ENCODE peak calls at places on chromosomes 7 and 10, in ten cellular contexts. K is uterus, H is psoas muscle, S is transverse colon, L is lower lobe of right lung, Y is A549, R is endodermal cell, B is fibroblast of the aortic adventitia, N is AG04450, F is left ventricle myocardium inferior. T is an unnamed sample.

GRCh38 chr10:482036-482435 is 207.4 kb downstream of the DIP2C start:
- DNase-seq in K (no peak), R (peak), Y (no peak), S (no peak), F (no peak), B (no peak), H (no peak), L (no peak), N (no peak), T (no peak)

GRCh38 chr7:27096756-27097514 is 1.1 kb upstream of the HOXA1 start:
- DNase-seq in F (no peak), K (peak), H (peak), B (peak), S (peak), N (no peak), Y (no peak), R (peak), L (peak), T (peak)

GRCh38 chr10:89022734-89023133 is 32.1 kb downstream of the FAS start:
- DNase-seq in K (no peak), F (no peak), B (no peak), R (no peak), L (no peak), Y (no peak), H (no peak), N (no peak), S (no peak), T (no peak)

GRCh38 chr7:85719981-85720963 is 533.4 kb upstream of the SEMA3D start:
- DNase-seq in F (no peak), H (no peak), K (no peak), L (no peak), Y (no peak), R (no peak), S (no peak), B (peak), N (no peak), T (peak)

GRCh38 chr10:5534880-5535856 is 10.4 kb downstream of the CALML3 start:
- DNase-seq in Y (no peak), S (no peak), R (peak), L (no peak), F (no peak), K (peak), H (no peak), N (peak), B (peak), T (peak)

GRCh38 chr7:40733578-40733977 is 598.8 kb downstream of the SUGCT start:
- DNase-seq in N (no peak), F (no peak), K (no peak), L (no peak), R (no peak), B (peak), Y (no peak), S (peak), H (no peak), T (no peak)

GRCh38 chr7:15855726-15856125 is 169.2 kb upstream of the MEOX2 start:
- DNase-seq in S (no peak), F (no peak), H (no peak), N (no peak), R (no peak), K (no peak), B (no peak), L (no peak), Y (no peak), T (no peak)

GRCh38 chr7:44057849-44058758 is 7.3 kb downstream of the PGAM2 start:
- DNase-seq in S (peak), K (peak), Y (no peak), B (no peak), R (no peak), N (no peak), H (no peak), F (peak), L (no peak), T (no peak)

GRCh38 chr10:6069101-6069931 is 7.1 kb upstream of the IL2RA start:
- DNase-seq in H (no peak), B (no peak), N (no peak), Y (no peak), K (no peak), F (no peak), L (no peak), R (no peak), S (no peak), T (no peak)

GRCh38 chr10:20767028-20767427 is 130.1 kb downstream of the NEBL start:
- DNase-seq in N (no peak), K (no peak), Y (no peak), L (no peak), B (peak), H (no peak), R (no peak), S (no peak), F (no peak), T (peak)

GRCh38 chr7:44398953-44399574 is 73.7 kb upstream of the CAMK2B start:
- DNase-seq in L (no peak), S (no peak), B (no peak), R (no peak), Y (no peak), F (no peak), N (no peak), H (no peak), K (no peak), T (peak)

GRCh38 chr7:91019686-91020385 is 244.4 kb upstream of the FZD1 start:
- DNase-seq in H (no peak), K (no peak), L (no peak), N (no peak), F (no peak), R (no peak), S (no peak), Y (no peak), B (no peak), T (no peak)

GRCh38 chr10:1211844-1212570 is 155.8 kb downstream of the WDR37 start:
- DNase-seq in L (no peak), H (no peak), K (no peak), B (no peak), N (no peak), R (no peak), Y (no peak), F (no peak), S (no peak), T (no peak)

GRCh38 chr7:130032698-130033097 is 18.5 kb downstream of the ZC3HC1 start:
- DNase-seq in Y (no peak), H (no peak), N (no peak), R (no peak), B (no peak), F (no peak), L (no peak), K (no peak), S (no peak), T (no peak)

GRCh38 chr10:18681366-18681765 is 22.1 kb downstream of the ARL5B start:
- DNase-seq in F (no peak), K (no peak), H (no peak), S (no peak), N (no peak), R (no peak), Y (no peak), L (no peak), B (peak), T (peak)

GRCh38 chr7:4700577-4701235 is 18.6 kb downstream of the FOXK1 start:
- DNase-seq in R (peak), L (no peak), B (peak), N (peak), F (no peak), K (no peak), Y (no peak), S (no peak), H (no peak), T (no peak)

GRCh38 chr10:87506988-87507387 is 2.3 kb downstream of the MINPP1 start:
- DNase-seq in S (no peak), F (no peak), Y (no peak), H (no peak), L (no peak), K (no peak), N (no peak), B (no peak), R (no peak), T (no peak)

GRCh38 chr10:34102237-34102673 is 712.8 kb downstream of the PARD3 start:
- DNase-seq in R (no peak), Y (no peak), F (peak), B (peak), H (peak), N (no peak), S (peak), L (no peak), K (peak), T (peak)

GRCh38 chr7:29734246-29734731 is 72.0 kb upstream of the WIPF3 start:
- DNase-seq in N (no peak), K (no peak), H (no peak), Y (no peak), L (no peak), R (no peak), S (no peak), B (peak), F (no peak), T (no peak)

GRCh38 chr10:124654686-124655085 is 89.5 kb downstream of the FAM53B start:
- DNase-seq in H (no peak), Y (no peak), K (no peak), F (no peak), N (no peak), S (no peak), L (no peak), R (no peak), B (no peak), T (no peak)

GRCh38 chr7:96017877-96018276 is 245.5 kb downstream of the DYNC1I1 start:
- DNase-seq in N (no peak), H (no peak), R (peak), L (no peak), B (no peak), F (no peak), K (no peak), Y (no peak), S (no peak), T (no peak)

GRCh38 chr10:58609525-58610150 is 97.0 kb downstream of the BICC1 start:
- DNase-seq in R (no peak), L (no peak), B (no peak), H (no peak), N (peak), Y (no peak), S (no peak), K (no peak), F (no peak), T (no peak)

GRCh38 chr7:56091591-56091990 is 1.2 kb downstream of the PHKG1 start:
- DNase-seq in L (no peak), R (no peak), H (peak), N (no peak), K (no peak), Y (no peak), S (peak), B (peak), F (peak), T (peak)

GRCh38 chr7:9752033-9752432 is 1221.6 kb upstream of the PHF14 start:
- DNase-seq in R (no peak), K (no peak), B (no peak), F (no peak), Y (no peak), N (no peak), H (no peak), S (no peak), L (no peak), T (no peak)

GRCh38 chr10:4474829-4475228 is 351.2 kb upstream of the AKR1E2 start:
- DNase-seq in N (no peak), L (no peak), F (no peak), R (peak), B (no peak), Y (no peak), S (no peak), H (no peak), K (no peak), T (no peak)

GRCh38 chr7:123125231-123125630 is 74.5 kb downstream of the SLC13A1 start:
- DNase-seq in H (no peak), K (no peak), Y (no peak), B (no peak), F (no peak), L (no peak), N (no peak), S (no peak), R (no peak), T (no peak)

GRCh38 chr10:75352650-75353049 is 48.9 kb downstream of the ZNF503 start:
- DNase-seq in N (no peak), R (peak), H (no peak), S (no peak), Y (no peak), K (no peak), F (no peak), L (no peak), B (no peak), T (no peak)

GRCh38 chr7:36506820-36507219 is 117.2 kb downstream of the ANLN start:
- DNase-seq in Y (no peak), H (no peak), K (no peak), L (no peak), F (no peak), S (no peak), B (peak), R (no peak), N (no peak), T (peak)

GRCh38 chr10:121099601-121100000 is 248.4 kb downstream of the WDR11 start:
- DNase-seq in K (no peak), R (no peak), N (no peak), F (no peak), H (no peak), S (no peak), Y (no peak), L (no peak), B (no peak), T (no peak)

GRCh38 chr10:123743441-123744225 is 77.5 kb downstream of the GPR26 start:
- DNase-seq in R (no peak), K (no peak), S (no peak), F (no peak), H (no peak), N (no peak), B (peak), Y (no peak), L (no peak), T (no peak)

GRCh38 chr10:101065479-101066145 is 3.8 kb downstream of the KAZALD1 start:
- DNase-seq in H (no peak), Y (no peak), R (no peak), F (no peak), B (peak), S (no peak), L (no peak), K (no peak), N (no peak), T (peak)
- TF ChIP-seq CTCF in H (no peak), Y (no peak), R (no peak), F (no peak), B (no peak), S (no peak), L (no peak), K (no peak), N (no peak), T (no peak)

GRCh38 chr10:132664407-132664806 is 121.5 kb downstream of the NKX6-2 start:
- DNase-seq in K (no peak), S (no peak), B (no peak), L (peak), N (no peak), Y (no peak), H (no peak), R (no peak), F (no peak), T (no peak)
- H3K4me3 ChIP-seq in K (no peak), S (no peak), B (no peak), L (no peak), N (no peak), Y (no peak), H (no peak), R (no peak), F (no peak), T (no peak)

GRCh38 chr7:151271699-151272355 is 23.3 kb upstream of the SMARCD3 start:
- DNase-seq in H (peak), F (no peak), L (peak), B (peak), S (peak), Y (no peak), K (peak), N (no peak), R (no peak), T (no peak)
- TF ChIP-seq CTCF in H (no peak), F (no peak), L (no peak), B (no peak), S (no peak), Y (no peak), K (no peak), N (no peak), R (peak), T (no peak)

DNA sequence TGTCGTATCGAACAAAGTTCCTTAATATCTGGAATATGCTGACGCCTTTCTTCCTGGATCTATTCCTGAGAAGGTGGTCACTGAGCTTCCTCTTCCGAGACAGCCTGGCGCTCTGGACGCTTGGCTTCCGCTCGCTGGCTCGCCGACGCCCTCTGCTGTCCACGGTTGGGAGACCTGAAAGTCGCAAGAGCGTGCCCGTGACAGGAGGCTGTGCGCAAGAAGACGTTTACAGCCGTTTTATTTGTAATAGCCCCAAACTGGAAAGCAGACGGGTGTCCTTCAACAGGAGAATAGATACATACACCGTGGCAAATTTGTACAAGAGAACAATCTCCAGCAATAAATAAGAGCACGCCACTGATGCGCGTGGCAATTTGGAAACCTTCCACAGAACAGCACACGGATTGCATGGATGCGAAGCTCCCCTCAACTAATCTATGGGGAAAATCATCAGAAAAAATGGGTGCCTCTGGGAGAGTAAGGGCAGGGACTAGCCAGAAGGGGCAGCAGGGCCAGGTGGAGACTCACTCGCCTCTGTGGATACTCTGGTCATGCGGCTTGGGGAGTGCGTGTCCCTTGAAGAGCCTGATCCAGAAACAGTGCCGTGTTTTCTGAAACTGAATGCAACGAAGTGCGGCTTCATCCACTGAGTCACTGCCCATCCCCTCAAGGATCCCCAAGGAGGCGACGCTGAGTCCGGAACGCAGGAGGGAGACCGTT is 41.5 kb upstream of the BNIP3 start:
- DNase-seq in L (peak), K (peak), R (peak), F (peak), N (peak), B (peak), Y (peak), H (peak), S (peak), T (peak)
- H3K4me3 ChIP-seq in L (peak), K (peak), R (no peak), F (peak), N (peak), B (peak), Y (peak), H (peak), S (peak), T (peak)

GRCh38 chr10:50367732-50368131 is 116.4 kb upstream of the ASAH2 start:
- DNase-seq in B (peak), S (peak), R (peak), K (no peak), Y (peak), L (no peak), F (no peak), N (no peak), H (no peak), T (peak)
- TF ChIP-seq CTCF in B (peak), S (peak), R (peak), K (peak), Y (peak), L (peak), F (peak), N (peak), H (peak), T (peak)

DNA sequence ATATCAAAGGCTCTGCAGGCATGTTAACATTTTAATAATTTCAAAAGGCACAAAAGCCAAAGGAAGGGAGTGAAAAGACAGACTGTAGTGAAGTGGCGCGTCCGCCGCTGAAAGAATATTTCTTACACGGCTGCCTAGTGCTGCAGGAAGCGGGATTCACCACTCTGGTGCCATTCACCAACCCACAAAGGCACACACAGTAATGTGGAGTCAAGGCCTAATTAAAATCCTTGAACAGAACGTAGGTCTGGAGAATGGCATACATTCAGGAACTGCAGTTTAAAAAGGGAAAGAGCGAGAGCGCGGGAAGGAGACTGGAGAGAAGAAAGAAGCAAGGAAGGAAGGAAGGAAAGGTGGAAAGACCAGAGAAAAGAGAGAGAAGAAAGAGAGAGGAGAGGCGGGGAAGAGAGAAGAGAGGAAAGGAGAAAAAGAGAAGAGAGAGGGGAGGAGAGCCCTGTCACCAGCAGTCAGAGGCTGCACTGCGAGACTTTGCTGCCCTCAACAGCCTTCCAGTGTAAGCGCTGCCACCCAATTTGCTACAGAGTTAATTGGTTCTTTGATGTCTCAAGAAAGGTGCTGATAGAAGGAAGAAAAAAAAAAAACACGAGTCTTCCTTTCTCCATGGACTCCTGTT is 554.0 kb downstream of the MDFIC start:
- DNase-seq in S (peak), F (no peak), H (no peak), B (no peak), L (no peak), R (peak), K (no peak), Y (no peak), N (no peak), T (no peak)
- H3K4me3 ChIP-seq in S (no peak), F (no peak), H (no peak), B (no peak), L (no peak), R (peak), K (no peak), Y (no peak), N (no peak), T (no peak)

DNA sequence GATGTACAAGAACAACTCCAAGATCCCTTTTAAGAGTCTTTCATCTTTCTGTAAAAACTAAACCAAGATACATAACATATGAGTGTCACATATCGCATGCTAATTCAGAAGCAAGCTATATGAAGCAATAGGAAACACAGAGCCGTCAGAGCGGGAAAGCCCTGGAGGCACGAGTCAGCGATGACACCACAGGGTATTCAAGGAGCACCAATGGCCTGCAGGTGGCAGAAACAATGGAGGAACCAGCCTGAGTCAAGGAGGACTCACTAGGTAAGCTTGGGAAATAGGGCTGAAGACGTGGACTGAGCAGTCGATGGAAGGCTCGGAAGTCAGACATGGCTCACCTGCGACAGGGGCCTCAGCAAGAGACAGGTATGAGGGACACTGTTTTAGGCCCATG is 214.4 kb downstream of the FAM107B start:
- DNase-seq in N (no peak), H (no peak), S (no peak), K (no peak), Y (peak), F (no peak), L (peak), R (peak), B (peak), T (peak)
- TF ChIP-seq CTCF in N (no peak), H (no peak), S (peak), K (no peak), Y (no peak), F (no peak), L (peak), R (peak), B (peak), T (no peak)

GRCh38 chr10:25177754-25178135 is 2.9 kb downstream of the GPR158 start:
- DNase-seq in Y (no peak), S (no peak), N (no peak), F (no peak), B (no peak), K (no peak), L (no peak), R (no peak), H (no peak), T (no peak)
- H3K4me3 ChIP-seq in Y (no peak), S (no peak), N (no peak), F (no peak), B (no peak), K (no peak), L (no peak), R (no peak), H (no peak), T (no peak)

DNA sequence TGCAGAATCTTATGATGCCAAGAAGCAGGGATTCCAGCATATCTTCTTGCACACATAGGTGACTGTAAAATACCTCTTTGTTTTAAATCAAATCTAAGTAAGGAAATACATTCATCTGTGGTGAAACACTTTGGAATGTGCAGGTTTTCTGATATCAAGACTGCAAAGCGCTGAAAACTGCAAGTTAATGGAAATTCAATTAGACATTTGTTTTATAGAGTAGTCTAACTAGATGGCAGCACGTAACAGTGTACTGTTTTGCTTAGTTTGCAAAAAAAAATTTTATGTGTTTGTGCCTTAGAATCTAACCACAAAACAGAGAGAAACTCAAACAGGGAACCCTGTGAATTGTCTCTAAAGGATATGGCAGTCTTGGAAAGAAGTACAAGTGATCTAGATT is 259.2 kb downstream of the HDAC9 start:
- DNase-seq in L (no peak), Y (no peak), B (peak), S (no peak), R (no peak), H (no peak), F (no peak), N (no peak), K (no peak), T (no peak)
- TF ChIP-seq CTCF in L (no peak), Y (no peak), B (peak), S (no peak), R (no peak), H (no peak), F (no peak), N (no peak), K (no peak), T (no peak)

T was measured in foreskin fibroblast.